ENCODE peak calls at places on chromosomes 13 and 19, in eight cellular contexts. A, U, C, Q, B, S, W and T are unnamed samples.

GRCh38 chr19:43754312-43754561 is 525 bp downstream of the SMG9 start:
- DNase-seq in C (no peak), S (no peak), W (no peak), U (no peak), A (no peak), B (no peak), Q (no peak), T (no peak)

GRCh38 chr13:74687452-74688180 is 553.4 kb upstream of the KLF12 start:
- DNase-seq in U (no peak), C (peak), Q (no peak), W (no peak), B (no peak), A (no peak), S (no peak), T (no peak)

GRCh38 chr13:91668844-91669495 is 270.5 kb downstream of the GPC5 start:
- DNase-seq in S (no peak), U (no peak), W (no peak), A (no peak), Q (no peak), B (no peak), C (no peak), T (no peak)

GRCh38 chr13:33876716-33877394 is 58.9 kb downstream of the RFC3 start:
- DNase-seq in C (no peak), W (no peak), B (no peak), S (no peak), A (no peak), U (no peak), Q (no peak), T (no peak)

GRCh38 chr13:112926993-112927392 is 42.0 kb upstream of the MCF2L start:
- DNase-seq in U (no peak), A (no peak), Q (no peak), B (no peak), W (no peak), C (no peak), S (no peak), T (no peak)

GRCh38 chr19:17026041-17026658 is 460 bp downstream of the CPAMD8 start:
- DNase-seq in S (no peak), Q (peak), A (no peak), U (no peak), C (no peak), W (no peak), B (peak), T (no peak)

GRCh38 chr13:20239748-20240147 is 7.6 kb upstream of the GJB6 start:
- DNase-seq in U (no peak), Q (no peak), C (no peak), B (no peak), S (no peak), W (no peak), A (no peak), T (no peak)

GRCh38 chr19:18771328-18772242 is 19.5 kb downstream of the COMP start:
- DNase-seq in C (no peak), Q (peak), W (no peak), U (no peak), A (peak), B (no peak), S (no peak), T (no peak)

GRCh38 chr19:36049080-36049698 is 4.9 kb downstream of the THAP8 start:
- DNase-seq in Q (no peak), W (no peak), S (no peak), A (no peak), U (no peak), B (no peak), C (no peak), T (no peak)

GRCh38 chr19:38759590-38760003 is 13.7 kb downstream of the LGALS7 start:
- DNase-seq in B (no peak), S (peak), W (peak), A (no peak), U (no peak), Q (no peak), C (no peak), T (no peak)

GRCh38 chr13:39930544-39931444 is 275.3 kb downstream of the COG6 start:
- DNase-seq in B (no peak), A (no peak), U (no peak), W (no peak), S (no peak), Q (no peak), C (no peak), T (no peak)

GRCh38 chr19:36246006-36246391 is 31.1 kb downstream of the ZNF146 start:
- DNase-seq in W (no peak), U (no peak), B (no peak), C (no peak), Q (no peak), A (no peak), S (no peak), T (no peak)

GRCh38 chr19:8304841-8305621 is 3.1 kb downstream of the CD320 start:
- DNase-seq in A (peak), B (peak), C (peak), W (no peak), U (peak), S (peak), Q (peak), T (peak)

GRCh38 chr13:80341771-80342271 is 895 bp upstream of the SPRY2 start:
- DNase-seq in S (peak), C (peak), U (peak), A (peak), Q (peak), B (peak), W (peak), T (no peak)

GRCh38 chr13:40539954-40540706 is 126.3 kb downstream of the FOXO1 start:
- DNase-seq in A (no peak), B (peak), U (no peak), Q (no peak), C (no peak), W (no peak), S (peak), T (no peak)

GRCh38 chr13:61413572-61413971 is 2.1 kb downstream of the PCDH20 start:
- DNase-seq in U (no peak), S (no peak), W (peak), A (no peak), C (no peak), Q (no peak), B (no peak), T (peak)

GRCh38 chr13:75489502-75490263 is 7.7 kb upstream of the TBC1D4 start:
- DNase-seq in S (no peak), W (peak), B (no peak), Q (peak), U (no peak), C (no peak), A (no peak), T (no peak)

GRCh38 chr13:40109324-40109958 is 454.0 kb downstream of the COG6 start:
- DNase-seq in W (no peak), B (no peak), C (peak), Q (peak), U (no peak), S (no peak), A (no peak), T (no peak)

GRCh38 chr19:17544418-17544817 is 11.0 kb upstream of the COLGALT1 start:
- DNase-seq in Q (no peak), S (no peak), B (no peak), C (no peak), A (no peak), U (no peak), W (no peak), T (no peak)

GRCh38 chr19:35347171-35347929 is at the start of gene FFAR1:
- DNase-seq in C (no peak), A (peak), U (no peak), B (no peak), W (no peak), S (peak), Q (peak), T (peak)

GRCh38 chr19:30608471-30608870 is 236.3 kb downstream of the ZNF536 start:
- DNase-seq in W (no peak), B (no peak), A (no peak), S (no peak), U (no peak), Q (no peak), C (no peak), T (no peak)

GRCh38 chr19:47239152-47239551 is 8.2 kb upstream of the BBC3 start:
- DNase-seq in W (no peak), A (no peak), C (no peak), U (no peak), B (no peak), S (no peak), Q (peak), T (no peak)

GRCh38 chr13:49935171-49936084 is 712 bp downstream of the SPRYD7 start:
- DNase-seq in A (peak), W (peak), C (no peak), Q (peak), U (no peak), B (peak), S (no peak), T (no peak)

GRCh38 chr13:98598043-98598442 is 21.1 kb upstream of the STK24 start:
- DNase-seq in C (no peak), W (no peak), Q (peak), S (no peak), A (no peak), B (no peak), U (no peak), T (no peak)

GRCh38 chr13:111005364-111005763 is 90.5 kb upstream of the ANKRD10 start:
- DNase-seq in C (no peak), Q (no peak), B (no peak), S (no peak), W (no peak), U (no peak), A (no peak), T (no peak)
- H3K4me3 ChIP-seq in C (no peak), Q (no peak), B (no peak), S (no peak), W (no peak), U (no peak), A (no peak), T (no peak)

DNA sequence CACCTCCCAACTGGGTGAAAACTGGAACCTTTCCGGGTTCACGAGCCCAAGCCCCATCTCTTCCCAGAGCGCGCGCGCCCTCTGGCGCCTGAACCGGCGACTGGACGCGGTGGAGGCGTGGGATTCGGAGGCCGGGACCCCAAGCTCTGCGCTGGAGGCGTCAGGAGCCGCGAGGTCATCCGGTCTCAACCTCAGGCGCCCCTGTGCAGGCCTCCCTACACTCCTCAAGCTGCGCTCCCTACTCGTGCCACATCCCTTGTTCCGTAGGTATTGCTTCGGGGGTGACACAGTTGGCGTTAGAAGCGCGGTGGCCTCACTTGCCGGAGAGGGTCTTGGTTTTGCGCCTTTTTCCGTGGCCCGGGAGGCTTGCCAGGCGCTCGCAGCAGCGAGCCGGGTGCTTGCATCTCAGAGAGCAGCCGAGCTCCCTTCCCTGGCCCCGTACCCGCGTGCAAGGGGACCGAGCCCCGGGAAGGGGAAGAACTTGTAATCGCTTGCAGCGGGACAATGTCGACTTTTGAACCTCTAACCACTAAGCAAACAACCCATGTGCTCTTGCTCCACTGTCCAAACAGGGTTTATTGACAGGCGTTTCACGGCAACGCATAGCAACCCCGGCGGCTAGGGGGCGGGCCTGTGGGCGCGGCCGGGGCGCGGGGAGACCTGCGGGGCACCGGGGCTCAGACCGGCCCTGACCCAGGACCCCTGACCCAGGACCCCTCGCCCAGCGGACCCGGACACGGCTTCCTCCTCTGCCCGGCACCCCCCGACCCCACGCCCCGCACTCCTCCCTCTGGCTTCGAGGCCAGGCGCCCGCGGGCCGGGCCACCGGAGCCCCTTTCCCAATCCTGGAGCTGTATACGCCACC is 8.5 kb downstream of the CDX2 start:
- DNase-seq in C (no peak), Q (peak), S (peak), U (no peak), W (no peak), B (peak), A (peak), T (peak)
- TF ChIP-seq CTCF in C (no peak), Q (peak), S (peak), U (no peak), W (no peak), B (no peak), A (peak), T (no peak)

GRCh38 chr19:58551577-58552471 is 3.1 kb downstream of the CHMP2A start:
- DNase-seq in C (no peak), Q (peak), B (no peak), W (no peak), S (peak), A (no peak), U (no peak), T (no peak)

GRCh38 chr19:58551123-58551497 is 3.8 kb downstream of the CHMP2A start:
- DNase-seq in C (no peak), A (no peak), W (no peak), U (no peak), B (no peak), S (no peak), Q (peak), T (no peak)

GRCh38 chr19:58550362-58551122 is 4.4 kb downstream of the CHMP2A start:
- DNase-seq in A (no peak), B (no peak), U (no peak), W (no peak), S (no peak), C (no peak), Q (peak), T (no peak)

GRCh38 chr19:58548859-58549663 is 5.2 kb downstream of the TRIM28 start:
- DNase-seq in W (no peak), S (peak), B (no peak), A (no peak), C (no peak), Q (no peak), U (no peak), T (no peak)

DNA sequence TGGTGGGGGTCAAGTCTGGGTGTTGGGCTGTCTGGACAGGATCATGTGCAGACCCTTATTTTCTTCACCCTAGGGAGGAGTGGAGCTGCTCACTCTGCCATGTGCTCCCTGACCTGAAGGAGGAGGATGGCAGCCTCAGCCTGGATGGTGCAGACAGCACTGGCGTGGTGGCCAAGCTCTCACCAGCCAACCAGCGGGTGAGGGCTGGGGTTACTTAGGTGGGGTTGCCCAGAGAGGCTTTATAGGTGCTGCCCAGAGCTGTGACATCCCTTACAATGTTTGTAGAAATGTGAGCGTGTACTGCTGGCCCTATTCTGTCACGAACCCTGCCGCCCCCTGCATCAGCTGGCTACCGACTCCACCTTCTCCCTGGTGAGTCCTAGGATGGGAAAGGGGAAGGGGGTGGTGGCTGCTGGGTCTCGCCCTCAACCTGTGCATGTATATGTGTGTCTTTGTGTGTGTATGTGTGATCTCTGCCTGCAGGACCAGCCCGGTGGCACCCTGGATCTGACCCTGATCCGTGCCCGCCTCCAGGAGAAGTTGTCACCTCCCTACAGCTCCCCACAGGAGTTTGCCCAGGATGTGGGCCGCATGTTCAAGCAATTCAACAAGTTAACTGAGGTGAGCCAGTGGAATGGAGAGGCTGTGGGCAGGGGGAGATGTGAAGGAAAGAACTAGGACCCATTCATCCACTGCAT is 5.1 kb downstream of the CHMP2A start:
- DNase-seq in B (no peak), S (no peak), A (no peak), U (no peak), W (no peak), Q (no peak), C (no peak), T (no peak)
- TF ChIP-seq POLR2A in B (no peak), S (no peak), A (no peak), U (no peak), W (no peak), Q (no peak), C (no peak), T (no peak)

DNA sequence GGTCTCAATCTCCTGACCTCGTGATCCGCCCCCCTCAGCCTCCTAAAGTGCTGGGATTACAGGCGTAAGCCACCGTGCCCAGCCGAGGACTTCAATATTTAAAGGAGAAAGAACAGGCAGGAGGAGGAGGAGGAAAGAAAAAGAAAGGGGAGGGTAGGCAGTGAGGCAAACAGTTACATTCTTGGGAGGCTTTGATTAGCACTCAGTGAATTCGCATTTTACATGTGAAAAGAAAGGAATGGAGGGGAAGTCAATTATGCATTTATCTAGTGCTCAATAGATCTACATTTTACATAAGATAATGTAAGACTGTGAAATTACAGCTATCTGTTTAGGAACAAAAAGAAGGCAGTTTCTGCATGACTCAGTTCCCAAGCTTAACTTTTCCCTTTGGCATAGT is 30.9 kb upstream of the CXCL17 start:
- DNase-seq in A (no peak), S (no peak), U (no peak), C (no peak), W (no peak), Q (no peak), B (no peak), T (no peak)
- H3K4me3 ChIP-seq in A (no peak), S (no peak), U (no peak), C (no peak), W (no peak), Q (no peak), B (no peak), T (no peak)